ENCODE peak calls at places on chromosomes 11 and 22, in five cellular contexts. M is pancreas, H is transverse colon, E is Right ventricle myocardium superior, T is GM06990. A is an unnamed sample.

GRCh38 chr11:122235615-122236014 is 119.6 kb upstream of the BLID start:
- DNase-seq in T (no peak), M (no peak), H (no peak), E (no peak), A (no peak)

GRCh38 chr22:40400173-40400572 is 29.8 kb downstream of the SGSM3 start:
- DNase-seq in E (peak; percentile 71), T (peak; percentile 78), H (peak; percentile 42), M (no peak), A (no peak)

GRCh38 chr11:112525270-112525669 is 264.6 kb upstream of the PLET1 start:
- DNase-seq in T (no peak), H (peak; percentile 29), E (peak; percentile 45), M (no peak), A (peak; percentile 21)

GRCh38 chr11:109071712-109072524 is 350.1 kb upstream of the C11orf87 start:
- DNase-seq in T (no peak), E (no peak), M (no peak), H (no peak), A (no peak)

GRCh38 chr22:17633217-17633997 is 4.9 kb upstream of the ATP6V1E1 start:
- DNase-seq in T (no peak), M (no peak), E (no peak), H (no peak), A (no peak)

GRCh38 chr11:117796456-117797428 is at the start of gene DSCAML1:
- DNase-seq in E (peak; percentile 57), T (no peak), M (no peak), H (no peak), A (no peak)

GRCh38 chr11:1573847-1574255 is 1.8 kb upstream of the DUSP8 start:
- DNase-seq in T (no peak), M (peak; percentile 95), E (no peak), H (peak; percentile 85), A (no peak)

GRCh38 chr11:67179892-67180490 is 60.9 kb downstream of the KDM2A start:
- DNase-seq in H (no peak), M (no peak), E (no peak), T (no peak), A (no peak)

GRCh38 chr11:120316880-120317688 is 8.0 kb upstream of the TLCD5 start:
- DNase-seq in M (no peak), H (peak; percentile 90), E (peak; percentile 75), T (no peak), A (peak; percentile 92)

GRCh38 chr11:794013-794765 is 3.9 kb downstream of the SLC25A22 start:
- DNase-seq in H (no peak), E (no peak), T (no peak), M (peak; percentile 90), A (no peak)

GRCh38 chr11:28142724-28143123 is 34.5 kb downstream of the METTL15 start:
- DNase-seq in E (no peak), M (no peak), T (no peak), H (no peak), A (no peak)

GRCh38 chr11:96328395-96329010 is 14.5 kb downstream of the MAML2 start:
- DNase-seq in M (no peak), T (no peak), H (no peak), E (no peak), A (no peak)

GRCh38 chr22:26066534-26066933 is 102.7 kb upstream of the SEZ6L start:
- DNase-seq in H (no peak), T (no peak), E (no peak), M (no peak), A (no peak)

GRCh38 chr22:49201046-49201970 is 626.4 kb downstream of the BRD1 start:
- DNase-seq in H (no peak), M (peak; percentile 24), T (no peak), E (no peak), A (no peak)

GRCh38 chr22:47337161-47337621 is 574.7 kb downstream of the TBC1D22A start:
- DNase-seq in E (no peak), H (peak; percentile 14), T (no peak), M (no peak), A (no peak)

GRCh38 chr22:44755000-44755399 is 2.6 kb downstream of the ARHGAP8 start:
- DNase-seq in E (no peak), T (no peak), M (no peak), H (no peak), A (peak; percentile 51)

GRCh38 chr11:85941380-85941973 is 86.3 kb downstream of the CCDC83 start:
- DNase-seq in E (no peak), M (no peak), H (peak; percentile 39), T (no peak), A (peak; percentile 39)

GRCh38 chr22:19607198-19608113 is 83.2 kb upstream of the CLDN5 start:
- DNase-seq in T (no peak), M (peak; percentile 64), E (no peak), H (peak; percentile 25), A (no peak)

GRCh38 chr11:45078236-45079074 is 68.0 kb upstream of the PRDM11 start:
- DNase-seq in T (no peak), M (no peak), E (no peak), H (no peak), A (no peak)

GRCh38 chr11:34640050-34640971 is 19.4 kb downstream of the EHF start:
- DNase-seq in M (peak; percentile 88), T (no peak), H (peak; percentile 85), E (no peak), A (peak; percentile 89)

GRCh38 chr11:30110691-30111090 is 93.9 kb upstream of the KCNA4 start:
- DNase-seq in E (no peak), H (no peak), T (no peak), M (no peak), A (no peak)

GRCh38 chr11:85732968-85733367 is 47.0 kb upstream of the CCDC89 start:
- DNase-seq in T (no peak), M (no peak), H (no peak), E (no peak), A (no peak)

GRCh38 chr11:33256808-33257159 is 397 bp upstream of the HIPK3 start:
- DNase-seq in T (no peak), H (no peak), E (no peak), M (no peak), A (no peak)

GRCh38 chr11:2570211-2570811 is 125.5 kb downstream of the KCNQ1 start:
- DNase-seq in T (no peak), E (peak; percentile 23), H (no peak), M (peak; percentile 62), A (no peak)

GRCh38 chr11:76408171-76408965 is 27.2 kb downstream of the GVQW3 start:
- DNase-seq in H (no peak), M (no peak), T (no peak), E (no peak), A (no peak)

GRCh38 chr11:131154329-131154728 is 216.1 kb upstream of the NTM start:
- DNase-seq in H (no peak), T (no peak), M (no peak), E (no peak), A (no peak)

GRCh38 chr11:63862923-63863322 is 24.0 kb downstream of the MARK2 start:
- DNase-seq in H (peak; percentile 65), T (no peak), M (peak; percentile 82), E (no peak), A (peak; percentile 74)

GRCh38 chr11:79547256-79547655 is 106.4 kb upstream of the TENM4 start:
- DNase-seq in E (no peak), H (no peak), M (no peak), T (no peak), A (no peak)

GRCh38 chr11:87743002-87743401 is 432.2 kb downstream of the RAB38 start:
- DNase-seq in H (no peak), T (no peak), M (no peak), E (no peak), A (no peak)

GRCh38 chr22:37831472-37831871 is 8.3 kb downstream of the GALR3 start:
- DNase-seq in E (no peak), T (no peak), M (no peak), H (no peak), A (no peak)

GRCh38 chr11:94193288-94193687 is 64.6 kb downstream of the PANX1 start:
- DNase-seq in E (no peak), M (no peak), H (no peak), T (no peak), A (no peak)